ENCODE peak calls at places on chromosomes 12 and 14, in five cellular contexts. F, U, O, H and M are unnamed samples.

GRCh38 chr12:104888892-104889291 is 69.2 kb downstream of the SLC41A2 start:
- DNase-seq in F (no peak), U (no peak), O (no peak), H (no peak), M (no peak)

GRCh38 chr14:39393289-39393688 is 38.9 kb downstream of the FBXO33 start:
- DNase-seq in H (no peak), O (no peak), F (no peak), U (no peak), M (no peak)

GRCh38 chr12:93379432-93380308 is 1.9 kb downstream of the NUDT4 start:
- DNase-seq in U (no peak), H (no peak), F (no peak), O (no peak), M (no peak)

GRCh38 chr12:100186071-100186470 is 14.5 kb upstream of the ACTR6 start:
- DNase-seq in F (no peak), H (no peak), U (no peak), O (no peak), M (peak; percentile 51)

GRCh38 chr14:51419685-51420084 is 179.6 kb downstream of the TMX1 start:
- DNase-seq in H (no peak), U (no peak), O (no peak), F (no peak), M (no peak)

GRCh38 chr12:48350249-48351021 is at the start of gene ZNF641:
- DNase-seq in H (peak; percentile 46), F (no peak), O (peak; percentile 91), U (peak; percentile 83), M (peak; percentile 90)

GRCh38 chr12:108004368-108004767 is 124.7 kb upstream of the WSCD2 start:
- DNase-seq in H (no peak), U (no peak), F (no peak), O (no peak), M (peak; percentile 32)

GRCh38 chr14:106268013-106268727 is 741.8 kb downstream of the TMEM121 start:
- DNase-seq in F (no peak), U (no peak), H (no peak), O (no peak), M (no peak)

GRCh38 chr12:117377758-117378157 is 16.3 kb upstream of the NOS1 start:
- DNase-seq in H (no peak), F (no peak), U (no peak), O (no peak), M (no peak)

GRCh38 chr12:51827925-51828818 is 20.3 kb downstream of the FIGNL2 start:
- DNase-seq in H (no peak), F (no peak), U (peak; percentile 50), O (no peak), M (no peak)

GRCh38 chr12:94488449-94488848 is 28.8 kb upstream of the CEP83 start:
- DNase-seq in O (no peak), F (no peak), U (no peak), H (no peak), M (no peak)

GRCh38 chr12:70334742-70335141 is 31.3 kb upstream of the KCNMB4 start:
- DNase-seq in F (no peak), O (no peak), U (no peak), H (no peak), M (no peak)

GRCh38 chr14:36514278-36515104 is 5.5 kb downstream of the NKX2-1 start:
- DNase-seq in O (no peak), F (no peak), H (no peak), U (peak; percentile 64), M (peak; percentile 77)

GRCh38 chr12:116080415-116080814 is 197.1 kb downstream of the MED13L start:
- DNase-seq in O (no peak), H (no peak), U (no peak), F (no peak), M (no peak)

GRCh38 chr12:59372971-59373370 is 222.9 kb upstream of the SLC16A7 start:
- DNase-seq in U (no peak), H (no peak), O (no peak), F (no peak), M (no peak)

GRCh38 chr14:34199585-34199984 is 248.7 kb upstream of the EGLN3 start:
- DNase-seq in F (no peak), O (no peak), U (no peak), H (no peak), M (no peak)

GRCh38 chr12:68224613-68225285 is 861 bp downstream of the IL26 start:
- DNase-seq in O (no peak), U (no peak), F (no peak), H (no peak), M (no peak)

GRCh38 chr14:25090716-25091454 is 40.9 kb upstream of the STXBP6 start:
- DNase-seq in F (no peak), O (no peak), H (no peak), U (no peak), M (no peak)

GRCh38 chr14:68245146-68246073 is 425.8 kb downstream of the RAD51B start:
- DNase-seq in F (no peak), H (no peak), U (no peak), O (peak; percentile 32), M (no peak)

GRCh38 chr12:124862768-124863408 is 776 bp downstream of the SCARB1 start:
- DNase-seq in H (no peak), F (no peak), O (no peak), U (no peak), M (no peak)

GRCh38 chr12:8658361-8658760 is 4.3 kb downstream of the MFAP5 start:
- DNase-seq in F (no peak), U (no peak), O (no peak), H (no peak), M (no peak)

GRCh38 chr12:48936379-48936979 is 11.2 kb upstream of the FKBP11 start:
- DNase-seq in O (peak; percentile 56), U (peak; percentile 64), F (peak; percentile 79), H (peak; percentile 90), M (peak; percentile 92)

GRCh38 chr12:110721570-110721969 is 21.1 kb downstream of the PPP1CC start:
- DNase-seq in F (no peak), U (no peak), O (no peak), H (no peak), M (no peak)

GRCh38 chr14:88831285-88831684 is 6.8 kb downstream of the TTC8 start:
- DNase-seq in O (no peak), F (no peak), U (no peak), H (no peak), M (no peak)

GRCh38 chr12:39395866-39396265 is 47.1 kb downstream of the KIF21A start:
- DNase-seq in H (no peak), U (no peak), O (peak; percentile 42), F (no peak), M (no peak)

GRCh38 chr12:101230547-101230946 is 20.5 kb upstream of the SLC5A8 start:
- DNase-seq in O (no peak), F (no peak), U (no peak), H (no peak), M (no peak)

GRCh38 chr14:24398943-24399801 is at the start of gene NYNRIN:
- DNase-seq in U (no peak), F (peak; percentile 49), O (peak; percentile 79), H (no peak), M (no peak)

GRCh38 chr12:1465990-1466389 is 128.4 kb downstream of the FBXL14 start:
- DNase-seq in O (no peak), U (no peak), H (no peak), F (no peak), M (no peak)

GRCh38 chr14:35576260-35576659 is 42.3 kb downstream of the INSM2 start:
- DNase-seq in O (no peak), F (no peak), U (no peak), H (no peak), M (no peak)

GRCh38 chr14:71606064-71606463 is 326.2 kb upstream of the RGS6 start:
- DNase-seq in H (no peak), F (no peak), O (no peak), U (no peak), M (no peak)
- TF ChIP-seq CTCF in H (no peak), F (no peak), O (no peak), U (no peak), M (no peak)

GRCh38 chr12:127381043-127381668 is 885.8 kb upstream of the TMEM132C start:
- DNase-seq in H (peak; percentile 26), U (no peak), O (no peak), F (peak; percentile 73), M (peak; percentile 88)
- TF ChIP-seq CTCF in H (no peak), U (peak; percentile 44), O (peak; percentile 74), F (peak; percentile 99), M (peak; percentile 99)

DNA sequence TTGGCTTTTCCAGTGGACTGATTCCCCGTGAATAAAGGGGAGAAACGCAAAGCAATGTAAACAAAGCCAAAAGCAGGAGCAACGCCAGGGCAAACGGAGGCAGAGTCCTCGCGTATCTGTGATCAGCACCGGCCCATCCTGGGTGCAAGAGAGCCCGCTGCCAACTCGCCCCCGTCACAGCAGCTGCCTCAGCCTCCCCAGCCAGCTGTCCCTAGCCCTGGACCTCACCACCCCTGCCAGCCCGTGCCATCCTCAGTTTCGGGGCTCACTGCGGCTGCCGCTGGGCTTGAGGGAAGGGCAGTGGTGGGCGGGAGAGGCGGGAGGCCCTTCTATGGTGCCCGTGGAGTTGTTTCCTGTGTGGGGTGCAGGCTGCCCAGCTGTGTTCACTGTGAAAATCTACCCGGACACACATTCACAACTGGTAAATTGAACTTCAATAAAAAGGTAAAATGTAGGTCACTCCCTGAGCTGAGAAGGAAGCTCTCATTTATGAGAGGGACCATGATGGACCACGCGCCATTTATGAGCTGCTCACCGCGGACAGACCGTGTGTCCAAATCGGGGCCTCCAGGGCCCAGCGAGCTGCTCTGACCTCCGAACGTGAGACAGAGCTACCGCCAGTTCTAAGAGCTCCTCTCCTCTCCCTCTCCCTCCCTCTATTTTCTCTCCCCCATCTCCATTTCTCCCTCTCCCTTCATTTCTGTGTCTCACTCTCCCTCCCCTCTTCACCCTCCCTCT is 330.5 kb upstream of the SFSWAP start:
- DNase-seq in U (no peak), O (no peak), F (no peak), H (no peak), M (peak; percentile 76)
- TF ChIP-seq CTCF in U (no peak), O (no peak), F (no peak), H (no peak), M (no peak)

GRCh38 chr12:10607885-10608458 is 5.4 kb downstream of the MAGOHB start:
- DNase-seq in U (no peak), F (no peak), H (no peak), O (no peak), M (no peak)
- TF ChIP-seq CTCF in U (no peak), F (peak; percentile 42), H (no peak), O (peak; percentile 5), M (peak; percentile 48)

GRCh38 chr14:93331375-93332031 is 1.3 kb downstream of the BTBD7 start:
- DNase-seq in F (no peak), U (no peak), H (no peak), O (peak; percentile 69), M (no peak)

GRCh38 chr14:93333631-93334095 is 827 bp upstream of the BTBD7 start:
- DNase-seq in U (no peak), F (no peak), H (no peak), O (no peak), M (no peak)

GRCh38 chr14:93330609-93331000 is 2.2 kb downstream of the BTBD7 start:
- DNase-seq in O (no peak), U (no peak), F (no peak), H (no peak), M (no peak)

GRCh38 chr14:93332032-93332852 is 594 bp downstream of the BTBD7 start:
- DNase-seq in U (peak; percentile 52), H (no peak), F (peak; percentile 68), O (peak; percentile 74), M (peak; percentile 85)

GRCh38 chr14:93332853-93333630 is at the start of gene BTBD7:
- DNase-seq in O (peak; percentile 96), F (peak; percentile 95), H (peak; percentile 89), U (peak; percentile 93), M (peak; percentile 99)
- TF ChIP-seq CTCF in O (no peak), F (peak; percentile 53), H (no peak), U (no peak), M (peak; percentile 39)